ENCODE peak calls at places on chromosomes 12 and 14, in seven cellular contexts. P is fibroblast of the aortic adventitia, S is tibial nerve, Q is cerebellar nuclear complex, Y is ELF-1, W is HEK293T, O is right lobe of liver. K is an unnamed sample.

GRCh38 chr12:107356266-107356936 is 263.1 kb upstream of the CRY1 start:
- DNase-seq in P (peak), S (no peak), Q (no peak), Y (no peak), W (no peak), O (no peak), K (no peak)

GRCh38 chr14:72736348-72736747 is 157.6 kb downstream of the DPF3 start:
- DNase-seq in P (peak), S (no peak), Q (no peak), Y (peak), W (no peak), O (no peak), K (no peak)

GRCh38 chr12:109053382-109054123 is 1.2 kb downstream of the USP30 start:
- DNase-seq in P (peak), S (no peak), Q (no peak), Y (no peak), W (no peak), O (no peak), K (no peak)

GRCh38 chr12:62625238-62625637 is 158.6 kb downstream of the MON2 start:
- DNase-seq in P (peak), S (no peak), Q (no peak), Y (no peak), W (no peak), O (no peak), K (no peak)

GRCh38 chr14:90556050-90556477 is 159.2 kb downstream of the CALM1 start:
- DNase-seq in P (no peak), S (no peak), Q (peak), Y (peak), W (no peak), O (no peak), K (no peak)

GRCh38 chr12:113130457-113131135 is 5.0 kb downstream of the RASAL1 start:
- DNase-seq in P (no peak), S (no peak), Q (no peak), Y (peak), W (no peak), O (peak), K (no peak)

GRCh38 chr14:79856357-79856756 is 354.9 kb downstream of the DIO2 start:
- DNase-seq in P (peak), S (no peak), Q (no peak), Y (no peak), W (no peak), O (no peak), K (no peak)

GRCh38 chr12:128047266-128048060 is 219.5 kb upstream of the TMEM132C start:
- DNase-seq in P (no peak), S (no peak), Q (no peak), Y (no peak), W (no peak), O (no peak), K (no peak)

GRCh38 chr14:104435147-104436046 is 144.2 kb upstream of the C14orf180 start:
- DNase-seq in P (no peak), S (no peak), Q (no peak), Y (no peak), W (peak), O (peak), K (peak)

GRCh38 chr14:61588419-61588901 is 106.9 kb upstream of the HIF1A start:
- DNase-seq in P (peak), S (no peak), Q (no peak), Y (no peak), W (no peak), O (no peak), K (no peak)

K was measured in upper lobe of right lung.